ENCODE peak calls at places on chromosomes 3 and 15, in ten cellular contexts. G is heart right ventricle, E is AG04450, S is endodermal cell, B is fibroblast of lung, Z is GM12865, Q is fibroblast of the aortic adventitia, W is colonic mucosa, N is OCI-LY7, H is neural crest cell. M is an unnamed sample.

GRCh38 chr15:101490922-101491738 is 1.6 kb upstream of the PCSK6 start:
- DNase-seq in Z (no peak), B (no peak), N (no peak), S (peak; percentile 39), Q (no peak), H (no peak), G (no peak), E (no peak), W (peak; percentile 17), M (no peak)

GRCh38 chr15:67101981-67102929 is 36.9 kb downstream of the SMAD3 start:
- DNase-seq in G (no peak), Z (peak; percentile 95), B (peak; percentile 59), H (no peak), W (no peak), N (no peak), Q (peak; percentile 77), E (no peak), S (no peak), M (no peak)

GRCh38 chr3:60366491-60366890 is 884.8 kb downstream of the FHIT start:
- DNase-seq in S (no peak), N (no peak), H (no peak), B (no peak), E (no peak), W (no peak), G (no peak), Q (no peak), Z (no peak), M (no peak)

GRCh38 chr3:10511809-10512494 is 6.6 kb upstream of the ATP2B2 start:
- DNase-seq in H (no peak), W (no peak), N (no peak), S (peak; percentile 67), B (peak; percentile 53), Q (peak; percentile 10), G (no peak), E (peak; percentile 11), Z (no peak), M (peak; percentile 42)

GRCh38 chr3:107543666-107544065 is 20.9 kb downstream of the BBX start:
- DNase-seq in N (peak; percentile 28), Q (peak; percentile 20), S (no peak), G (no peak), B (peak; percentile 20), H (no peak), E (no peak), Z (peak; percentile 16), W (no peak), M (no peak)

GRCh38 chr3:148882288-148882687 is 17.2 kb downstream of the CPA3 start:
- DNase-seq in E (no peak), S (no peak), N (no peak), B (peak; percentile 75), Z (no peak), Q (peak; percentile 68), W (no peak), H (no peak), G (no peak), M (no peak)

GRCh38 chr15:38817427-38818155 is 253.0 kb upstream of the RASGRP1 start:
- DNase-seq in E (peak; percentile 8), W (peak; percentile 93), S (peak; percentile 99), N (peak; percentile 70), H (peak; percentile 80), Q (peak; percentile 59), G (peak; percentile 74), B (peak; percentile 53), Z (peak; percentile 87), M (no peak)

GRCh38 chr15:75449585-75450306 is 1.7 kb downstream of the SIN3A start:
- DNase-seq in S (no peak), B (no peak), N (no peak), G (no peak), E (no peak), Z (no peak), Q (no peak), W (peak; percentile 43), H (no peak), M (no peak)

GRCh38 chr15:84873997-84874396 is 10.5 kb upstream of the SLC28A1 start:
- DNase-seq in H (no peak), B (no peak), Z (no peak), W (no peak), E (no peak), S (no peak), Q (no peak), N (no peak), G (no peak), M (no peak)

GRCh38 chr3:58234516-58234931 is 3.1 kb upstream of the ABHD6 start:
- DNase-seq in W (no peak), S (no peak), H (no peak), Q (peak; percentile 22), Z (no peak), G (no peak), B (peak; percentile 42), E (peak; percentile 21), N (no peak), M (no peak)

GRCh38 chr3:87488725-87489124 is 212.3 kb upstream of the POU1F1 start:
- DNase-seq in B (no peak), S (no peak), G (no peak), Z (no peak), W (no peak), H (no peak), N (no peak), Q (peak; percentile 14), E (no peak), M (no peak)

DNA sequence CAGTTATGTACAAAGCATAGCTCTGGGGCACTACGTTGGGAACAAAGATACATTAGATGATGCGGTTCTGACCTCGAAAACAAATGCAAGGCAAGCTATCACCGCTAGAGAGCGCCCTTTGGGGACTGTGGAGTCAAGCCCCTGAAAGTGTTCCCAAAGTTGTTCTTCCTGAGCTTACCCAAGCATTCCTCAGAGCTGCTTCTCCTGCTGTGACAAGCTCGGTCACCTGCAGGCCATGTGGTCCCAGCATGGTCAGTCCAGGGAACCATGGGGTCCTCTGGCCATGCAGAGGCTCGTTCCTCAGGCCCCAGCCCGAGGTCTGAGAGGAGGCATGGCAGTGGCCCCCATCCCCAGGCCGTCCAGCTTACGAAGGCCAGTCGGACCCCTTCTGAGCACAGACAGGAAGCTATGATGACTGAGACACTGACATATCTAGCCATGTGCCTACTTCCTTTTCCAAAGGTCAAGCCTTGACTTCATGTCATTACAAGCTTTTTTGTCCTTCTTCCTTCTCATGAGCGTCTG is 79.5 kb downstream of the ATP10A start:
- DNase-seq in N (peak; percentile 54), S (peak; percentile 95), Q (peak; percentile 37), W (no peak), Z (no peak), E (no peak), B (peak; percentile 28), H (peak; percentile 31), G (no peak), M (no peak)
- TF ChIP-seq CTCF in N (peak; percentile 85), S (peak; percentile 88), Q (peak; percentile 37), W (no peak), Z (peak; percentile 38), E (peak; percentile 32), B (peak; percentile 43), H (peak; percentile 48), G (peak; percentile 29), M (peak; percentile 74)

DNA sequence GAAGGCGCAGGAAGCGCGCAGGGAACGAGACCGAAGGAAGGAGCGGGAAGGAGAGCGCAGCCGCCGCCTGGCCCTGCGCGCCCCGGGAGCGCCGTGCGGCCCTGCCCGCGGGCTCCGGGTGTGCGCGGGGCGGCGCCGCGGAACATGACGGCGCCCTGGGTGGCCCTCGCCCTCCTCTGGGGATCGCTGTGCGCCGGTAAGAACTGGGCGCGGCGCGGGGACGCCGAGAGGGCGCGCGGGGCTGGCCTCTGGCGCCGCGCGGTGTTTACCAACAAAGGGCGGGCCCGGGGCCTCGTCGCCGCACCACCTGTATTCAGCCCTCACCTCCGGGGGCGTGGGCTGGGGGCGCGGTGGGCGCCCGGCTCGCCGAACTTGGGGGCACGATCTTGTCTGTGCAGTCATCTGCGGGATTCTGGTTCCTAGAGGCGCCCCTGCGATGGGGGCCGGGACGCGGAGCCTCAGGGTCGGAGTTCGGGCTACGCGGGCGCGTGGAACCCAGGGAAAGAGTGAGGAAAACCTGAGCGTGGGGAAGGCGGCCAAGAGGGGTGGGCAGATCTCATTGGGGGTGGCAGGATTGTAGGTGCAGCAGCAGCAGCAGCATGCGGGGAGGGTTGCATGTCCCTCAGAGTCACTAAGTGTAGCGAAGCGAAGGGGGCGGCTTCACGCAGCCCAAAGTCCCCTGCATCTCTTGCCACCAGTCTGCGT is 641 bp downstream of the ACVR2B start:
- DNase-seq in E (no peak), Z (peak; percentile 48), Q (no peak), N (peak; percentile 32), B (peak; percentile 19), G (no peak), W (peak; percentile 69), S (peak; percentile 73), H (peak; percentile 22), M (no peak)
- TF ChIP-seq CTCF in E (no peak), Z (no peak), Q (no peak), N (no peak), B (no peak), G (no peak), W (no peak), S (no peak), H (no peak), M (no peak)

GRCh38 chr15:70974004-70974832 is 81.6 kb downstream of the LRRC49 start:
- DNase-seq in G (no peak), E (peak; percentile 36), S (no peak), W (no peak), Z (peak; percentile 49), Q (peak; percentile 86), H (no peak), N (peak; percentile 7), B (peak; percentile 84), M (no peak)
- TF ChIP-seq CTCF in G (peak; percentile 42), E (peak; percentile 51), S (peak; percentile 76), W (peak; percentile 22), Z (peak; percentile 22), Q (peak; percentile 51), H (peak; percentile 59), N (peak; percentile 57), B (peak; percentile 51), M (peak; percentile 88)

GRCh38 chr3:38964646-38965045 is 87.1 kb downstream of the SCN11A start:
- DNase-seq in H (no peak), Q (no peak), N (no peak), W (no peak), Z (no peak), S (no peak), E (no peak), B (no peak), G (no peak), M (no peak)

GRCh38 chr3:38960042-38960622 is 91.6 kb downstream of the SCN11A start:
- DNase-seq in S (no peak), H (no peak), Q (peak; percentile 27), G (no peak), E (peak; percentile 7), W (no peak), B (no peak), N (no peak), Z (no peak), M (no peak)

GRCh38 chr3:38957296-38957695 is 94.4 kb downstream of the SCN11A start:
- DNase-seq in Q (no peak), B (no peak), G (no peak), Z (no peak), N (no peak), S (no peak), W (no peak), E (no peak), H (no peak), M (no peak)

DNA sequence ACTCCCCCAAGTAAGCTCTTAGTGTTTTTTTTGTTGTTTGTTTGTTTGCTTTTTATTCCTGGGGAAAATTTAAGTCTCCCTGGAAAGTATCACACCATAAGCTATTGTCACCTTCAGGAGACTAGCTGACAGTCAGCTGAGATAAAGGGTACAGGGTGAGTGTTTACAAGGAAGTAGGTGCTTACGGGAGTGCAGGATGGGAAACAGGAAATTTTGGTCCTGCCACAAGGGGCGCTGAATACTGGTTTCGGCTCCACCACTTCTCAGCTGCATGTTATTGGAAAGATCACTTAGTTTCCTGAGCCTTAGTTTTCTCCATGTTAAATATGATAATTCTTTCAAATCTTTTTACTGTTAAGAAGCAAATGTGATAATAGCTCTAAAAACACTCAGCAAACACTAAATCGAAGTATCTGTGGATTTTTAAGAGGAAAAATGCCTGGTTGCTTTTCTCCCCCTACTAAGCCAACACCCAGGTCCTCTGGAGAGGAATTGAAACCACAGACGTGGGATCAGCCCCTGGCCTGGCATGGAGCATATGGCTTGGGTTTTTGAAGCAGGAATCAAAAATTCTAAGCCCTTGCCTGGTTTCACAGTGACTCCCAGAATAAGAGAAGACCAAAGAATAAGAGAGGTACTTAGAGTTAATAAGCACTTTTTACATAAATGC is 90.7 kb downstream of the SCN11A start:
- DNase-seq in B (peak; percentile 45), Z (peak; percentile 39), N (peak; percentile 56), W (peak; percentile 56), E (no peak), H (peak; percentile 47), G (peak; percentile 28), S (peak; percentile 90), Q (peak; percentile 56), M (no peak)
- TF ChIP-seq CTCF in B (peak; percentile 86), Z (peak; percentile 47), N (peak; percentile 93), W (peak; percentile 66), E (peak; percentile 79), H (peak; percentile 76), G (peak; percentile 60), S (peak; percentile 93), Q (peak; percentile 76), M (peak; percentile 76)

M was measured in chondrocyte.